ENCODE peak calls at places on chromosome 2, in four cellular contexts. C is GM12878, Q is K562, E is IMR-90. J is an unnamed sample.

GRCh38 chr2:136008205-136008865 is 22.9 kb upstream of the DARS1 start:
- DNase-seq in E (no peak), Q (no peak), C (no peak), J (no peak)

GRCh38 chr2:46960618-46961017 is 45.0 kb upstream of the MCFD2 start:
- DNase-seq in Q (no peak), E (no peak), C (no peak), J (no peak)

GRCh38 chr2:47221039-47221438 is 65.9 kb upstream of the STPG4 start:
- DNase-seq in E (peak), C (no peak), Q (no peak), J (no peak)

GRCh38 chr2:42886921-42887320 is 94.5 kb upstream of the HAAO start:
- DNase-seq in E (peak), Q (no peak), C (no peak), J (no peak)

GRCh38 chr2:133957724-133958123 is 296.1 kb upstream of the MGAT5 start:
- DNase-seq in E (no peak), C (no peak), Q (no peak), J (no peak)

GRCh38 chr2:187415449-187415848 is 32.6 kb downstream of the CALCRL start:
- DNase-seq in Q (no peak), E (no peak), C (no peak), J (no peak)

GRCh38 chr2:3563521-3563976 is 5.4 kb upstream of the RNASEH1 start:
- DNase-seq in C (peak), E (no peak), Q (peak), J (no peak)

GRCh38 chr2:60463249-60463648 is 90.2 kb downstream of the BCL11A start:
- DNase-seq in C (no peak), Q (no peak), E (peak), J (no peak)

GRCh38 chr2:127530245-127531132 is 4.2 kb upstream of the IWS1 start:
- DNase-seq in E (no peak), C (no peak), Q (no peak), J (peak)

GRCh38 chr2:240510513-240511210 is 47.1 kb downstream of the ANKMY1 start:
- DNase-seq in Q (no peak), C (no peak), E (no peak), J (no peak)

GRCh38 chr2:101807242-101807641 is 109.7 kb downstream of the MAP4K4 start:
- DNase-seq in C (no peak), Q (no peak), E (no peak), J (no peak)

GRCh38 chr2:101803945-101804696 is 106.6 kb downstream of the MAP4K4 start:
- DNase-seq in E (no peak), Q (no peak), C (no peak), J (no peak)

GRCh38 chr2:101803128-101803527 is 105.6 kb downstream of the MAP4K4 start:
- DNase-seq in E (peak), C (no peak), Q (no peak), J (no peak)

GRCh38 chr2:101806123-101806522 is 108.6 kb downstream of the MAP4K4 start:
- DNase-seq in E (peak), Q (peak), C (no peak), J (peak)

DNA sequence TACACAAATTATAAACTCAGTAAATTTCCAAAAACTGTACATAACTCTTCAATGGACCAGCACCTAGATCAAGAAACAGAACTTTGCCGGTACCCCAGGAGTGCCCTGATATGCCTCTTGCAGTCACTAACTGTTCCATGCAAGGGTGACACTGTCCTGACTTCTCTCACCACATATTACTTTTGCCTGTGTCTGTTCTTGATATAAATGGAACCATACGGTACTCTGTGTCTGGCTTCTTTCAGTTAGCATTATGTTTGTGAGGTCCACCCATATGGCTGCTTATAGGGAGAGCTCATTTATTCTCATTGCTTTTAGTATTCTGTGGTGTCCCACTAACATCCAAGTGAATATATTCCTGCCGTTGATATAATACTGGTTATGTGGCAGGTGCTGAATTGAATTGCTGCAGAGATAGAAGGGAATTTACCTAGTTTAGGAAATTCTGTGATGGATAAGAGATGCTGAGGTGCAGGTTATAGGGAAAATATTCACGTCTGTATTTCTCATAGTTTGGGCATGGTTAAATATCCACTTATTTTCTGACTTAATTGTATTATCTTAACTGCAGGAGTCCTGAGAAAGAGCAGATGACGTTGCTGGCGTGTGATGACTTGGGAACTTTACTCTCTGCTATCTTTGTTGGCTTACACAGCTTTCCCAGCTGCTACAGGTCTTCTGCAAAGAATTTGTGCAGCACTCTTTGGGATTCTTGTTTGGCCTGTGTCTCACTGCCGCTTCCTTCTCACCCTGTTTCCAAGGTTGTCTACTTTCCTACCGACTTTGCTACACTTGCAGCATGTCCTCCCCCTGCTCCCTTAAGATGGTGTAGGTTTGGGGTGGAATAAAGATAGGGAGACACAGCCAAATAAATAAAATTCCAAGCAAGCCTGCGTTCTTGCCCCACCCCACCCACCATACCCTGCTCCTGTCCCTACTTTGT is 107.9 kb downstream of the MAP4K4 start:
- DNase-seq in Q (no peak), C (no peak), E (peak), J (peak)
- TF ChIP-seq ELK1 in Q (no peak), C (no peak), E (no peak), J (no peak)

GRCh38 chr2:108194409-108195132 is 45.2 kb upstream of the SULT1C3 start:
- DNase-seq in Q (no peak), C (no peak), E (no peak), J (peak)
- TF ChIP-seq ELK1 in Q (no peak), C (no peak), E (no peak), J (no peak)

GRCh38 chr2:85905187-85905666 is 16.4 kb upstream of the ST3GAL5 start:
- DNase-seq in C (no peak), E (peak), Q (no peak), J (no peak)

GRCh38 chr2:85903849-85904248 is 15.1 kb upstream of the ST3GAL5 start:
- DNase-seq in Q (no peak), C (no peak), E (no peak), J (no peak)

GRCh38 chr2:85899849-85900248 is 11.1 kb upstream of the ST3GAL5 start:
- DNase-seq in C (no peak), Q (no peak), E (no peak), J (no peak)

GRCh38 chr2:85900366-85900765 is 11.6 kb upstream of the ST3GAL5 start:
- DNase-seq in C (no peak), E (no peak), Q (no peak), J (no peak)

GRCh38 chr2:85902496-85902895 is 13.7 kb upstream of the ST3GAL5 start:
- DNase-seq in E (peak), C (no peak), Q (no peak), J (no peak)
- TF ChIP-seq ELK1 in E (no peak), C (no peak), Q (no peak), J (no peak)

GRCh38 chr2:17758123-17758522 is 4.2 kb downstream of the GEN1 start:
- DNase-seq in E (no peak), C (no peak), Q (no peak), J (no peak)

GRCh38 chr2:17754773-17755425 is 961 bp downstream of the GEN1 start:
- DNase-seq in Q (peak), C (no peak), E (no peak), J (no peak)

GRCh38 chr2:17759805-17760204 is 5.9 kb downstream of the GEN1 start:
- DNase-seq in Q (no peak), E (no peak), C (no peak), J (no peak)

GRCh38 chr2:17756629-17757028 is 2.7 kb downstream of the GEN1 start:
- DNase-seq in Q (no peak), E (peak), C (no peak), J (no peak)

GRCh38 chr2:17757321-17757720 is 3.4 kb downstream of the GEN1 start:
- DNase-seq in C (no peak), Q (no peak), E (peak), J (no peak)
- TF ChIP-seq ELK1 in C (no peak), Q (no peak), E (no peak), J (no peak)

GRCh38 chr2:219563271-219563928 is 7.9 kb downstream of the OBSL1 start:
- DNase-seq in Q (no peak), C (no peak), E (no peak), J (no peak)

GRCh38 chr2:219562049-219563020 is 9.0 kb downstream of the OBSL1 start:
- DNase-seq in E (no peak), C (no peak), Q (no peak), J (no peak)

GRCh38 chr2:219560037-219560892 is 11.1 kb downstream of the OBSL1 start:
- DNase-seq in E (no peak), C (no peak), Q (peak), J (peak)

GRCh38 chr2:219560893-219561178 is 10.5 kb downstream of the OBSL1 start:
- DNase-seq in Q (no peak), C (no peak), E (no peak), J (no peak)

GRCh38 chr2:219561179-219562048 is 9.9 kb downstream of the OBSL1 start:
- DNase-seq in Q (no peak), E (no peak), C (no peak), J (no peak)
- TF ChIP-seq ELK1 in Q (no peak), E (no peak), C (no peak), J (no peak)

DNA sequence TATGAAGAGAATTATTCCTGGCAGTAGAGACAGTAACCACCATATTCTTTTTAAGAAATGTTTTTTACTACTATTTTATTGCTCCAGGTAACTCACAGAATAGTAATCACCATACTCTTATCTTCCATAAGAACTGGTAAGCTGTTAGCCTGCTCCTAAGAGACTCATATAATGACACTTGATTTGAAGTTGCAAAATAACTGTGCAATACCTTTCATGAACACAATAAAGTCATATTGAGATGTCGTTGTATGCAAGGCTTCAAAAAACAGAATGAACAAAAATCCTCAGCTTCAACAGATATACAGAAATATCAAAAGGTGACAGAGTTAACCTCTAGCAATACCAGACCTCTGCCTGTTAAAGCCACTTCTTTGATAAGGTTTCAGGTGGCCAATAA is 360.1 kb downstream of the NBAS start:
- DNase-seq in C (no peak), E (no peak), Q (no peak), J (no peak)
- TF ChIP-seq ELK1 in C (no peak), E (no peak), Q (no peak), J (no peak)

J was measured in A549.